ENCODE peak calls at places on chromosomes 13 and 19, in seven cellular contexts. J is IMR-90, K is kidney epithelial cell, U is breast epithelium, N is tibial nerve, D is brain microvascular endothelial cell, M is GM13977. E is an unnamed sample.

GRCh38 chr19:39405930-39406655 is 554 bp upstream of the ZFP36 start:
- DNase-seq in M (peak; percentile 76), N (no peak), D (no peak), J (no peak), U (no peak), K (no peak), E (no peak)

GRCh38 chr13:37263881-37264280 is 158.4 kb upstream of the CSNK1A1L start:
- DNase-seq in K (no peak), U (no peak), N (no peak), D (no peak), M (no peak), J (no peak), E (no peak)

GRCh38 chr13:43441464-43441863 is 345.3 kb downstream of the ENOX1 start:
- DNase-seq in U (no peak), J (no peak), N (no peak), M (no peak), D (no peak), K (no peak), E (no peak)

GRCh38 chr19:39542198-39542597 is 2.2 kb upstream of the EID2 start:
- DNase-seq in M (no peak), N (no peak), J (no peak), K (no peak), D (no peak), U (no peak), E (no peak)

GRCh38 chr13:95624020-95624419 is 20.5 kb downstream of the DZIP1 start:
- DNase-seq in M (peak; percentile 37), D (no peak), N (no peak), K (no peak), U (no peak), J (peak; percentile 64), E (peak; percentile 54)

GRCh38 chr13:80618777-80619176 is 277.9 kb upstream of the SPRY2 start:
- DNase-seq in D (no peak), J (no peak), K (no peak), U (no peak), M (no peak), N (no peak), E (no peak)

GRCh38 chr13:113009743-113010509 is 40.9 kb downstream of the MCF2L start:
- DNase-seq in J (no peak), U (no peak), M (peak; percentile 34), D (no peak), K (no peak), N (no peak), E (no peak)

GRCh38 chr19:15210323-15210774 is 9.6 kb upstream of the NOTCH3 start:
- DNase-seq in J (peak; percentile 59), U (no peak), K (no peak), D (peak; percentile 72), M (no peak), N (no peak), E (no peak)

GRCh38 chr13:107190065-107190464 is 622.1 kb upstream of the ARGLU1 start:
- DNase-seq in N (no peak), M (no peak), D (no peak), U (no peak), J (no peak), K (no peak), E (no peak)

GRCh38 chr13:36214163-36214921 is at the start of gene SOHLH2:
- DNase-seq in M (no peak), U (no peak), N (no peak), D (no peak), K (no peak), J (no peak), E (no peak)

GRCh38 chr13:100542546-100543156 is 45.9 kb downstream of the GGACT start:
- DNase-seq in N (no peak), J (peak; percentile 64), U (no peak), K (no peak), M (peak; percentile 79), D (peak; percentile 5), E (peak; percentile 71)

GRCh38 chr13:94061316-94061715 is 418.2 kb downstream of the DCT start:
- DNase-seq in U (no peak), K (no peak), D (peak; percentile 54), N (no peak), M (no peak), J (peak; percentile 79), E (peak; percentile 50)

GRCh38 chr13:28346136-28346535 is 148.8 kb downstream of the FLT1 start:
- DNase-seq in M (no peak), K (no peak), N (no peak), J (peak; percentile 38), D (no peak), U (no peak), E (no peak)

GRCh38 chr13:20714161-20714560 is 10.7 kb downstream of the IL17D start:
- DNase-seq in N (no peak), U (no peak), D (no peak), K (no peak), M (peak; percentile 9), J (no peak), E (peak; percentile 75)

GRCh38 chr19:10419200-10419645 is 1.1 kb upstream of the PDE4A start:
- DNase-seq in N (no peak), K (no peak), M (no peak), D (no peak), J (no peak), U (no peak), E (no peak)

GRCh38 chr19:597406-598315 is 8.0 kb downstream of the HCN2 start:
- DNase-seq in D (no peak), N (no peak), J (no peak), M (no peak), K (no peak), U (no peak), E (no peak)

GRCh38 chr19:56971230-56971629 is 130.7 kb upstream of the PEG3 start:
- DNase-seq in N (no peak), J (no peak), K (no peak), M (no peak), D (no peak), U (no peak), E (no peak)

GRCh38 chr13:40376867-40377266 is 289.6 kb downstream of the FOXO1 start:
- DNase-seq in K (no peak), U (no peak), J (no peak), N (no peak), M (no peak), D (no peak), E (no peak)

GRCh38 chr19:19530423-19530804 is 1.7 kb downstream of the YJEFN3 start:
- DNase-seq in D (no peak), M (no peak), J (peak; percentile 36), U (no peak), K (no peak), N (no peak), E (no peak)
- TF ChIP-seq CTCF in D (no peak), M (no peak), J (no peak), U (no peak), K (no peak), N (no peak), E (no peak)

GRCh38 chr13:108508263-108508662 is 121.1 kb upstream of the MYO16 start:
- DNase-seq in U (no peak), M (peak; percentile 26), N (no peak), D (peak; percentile 42), K (no peak), J (peak; percentile 29), E (peak; percentile 52)
- TF ChIP-seq CTCF in U (no peak), M (no peak), N (no peak), D (peak; percentile 79), K (peak; percentile 61), J (peak; percentile 51), E (peak; percentile 73)

GRCh38 chr19:42402376-42403116 is 12.4 kb upstream of the CNFN start:
- DNase-seq in N (no peak), J (no peak), D (no peak), U (no peak), M (no peak), K (no peak), E (no peak)
- TF ChIP-seq CTCF in N (no peak), J (no peak), D (no peak), U (no peak), M (no peak), K (no peak), E (no peak)

DNA sequence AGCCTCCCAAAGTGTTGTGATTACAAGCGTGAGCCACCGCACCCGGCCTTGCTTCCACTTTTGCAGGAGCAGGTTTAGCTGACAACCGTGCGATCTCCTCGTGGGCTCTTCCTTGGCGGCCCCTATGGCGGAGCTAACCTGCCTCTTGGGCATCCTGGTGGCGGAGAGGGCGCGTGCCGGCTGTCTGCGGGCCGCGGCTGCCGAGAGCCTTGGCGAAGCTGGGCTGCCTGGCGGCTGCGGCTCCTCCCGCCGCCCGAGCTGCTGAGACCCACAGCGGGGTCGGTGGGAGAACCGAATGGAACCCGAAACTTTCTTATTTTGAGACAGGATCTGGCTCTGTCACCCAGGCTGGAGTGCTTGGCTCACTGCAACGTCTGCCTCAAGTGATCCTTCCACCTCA is 55.7 kb downstream of the NLRP12 start:
- DNase-seq in M (no peak), K (no peak), U (no peak), N (no peak), J (no peak), D (no peak), E (no peak)
- TF ChIP-seq CTCF in M (no peak), K (no peak), U (no peak), N (no peak), J (no peak), D (no peak), E (no peak)

DNA sequence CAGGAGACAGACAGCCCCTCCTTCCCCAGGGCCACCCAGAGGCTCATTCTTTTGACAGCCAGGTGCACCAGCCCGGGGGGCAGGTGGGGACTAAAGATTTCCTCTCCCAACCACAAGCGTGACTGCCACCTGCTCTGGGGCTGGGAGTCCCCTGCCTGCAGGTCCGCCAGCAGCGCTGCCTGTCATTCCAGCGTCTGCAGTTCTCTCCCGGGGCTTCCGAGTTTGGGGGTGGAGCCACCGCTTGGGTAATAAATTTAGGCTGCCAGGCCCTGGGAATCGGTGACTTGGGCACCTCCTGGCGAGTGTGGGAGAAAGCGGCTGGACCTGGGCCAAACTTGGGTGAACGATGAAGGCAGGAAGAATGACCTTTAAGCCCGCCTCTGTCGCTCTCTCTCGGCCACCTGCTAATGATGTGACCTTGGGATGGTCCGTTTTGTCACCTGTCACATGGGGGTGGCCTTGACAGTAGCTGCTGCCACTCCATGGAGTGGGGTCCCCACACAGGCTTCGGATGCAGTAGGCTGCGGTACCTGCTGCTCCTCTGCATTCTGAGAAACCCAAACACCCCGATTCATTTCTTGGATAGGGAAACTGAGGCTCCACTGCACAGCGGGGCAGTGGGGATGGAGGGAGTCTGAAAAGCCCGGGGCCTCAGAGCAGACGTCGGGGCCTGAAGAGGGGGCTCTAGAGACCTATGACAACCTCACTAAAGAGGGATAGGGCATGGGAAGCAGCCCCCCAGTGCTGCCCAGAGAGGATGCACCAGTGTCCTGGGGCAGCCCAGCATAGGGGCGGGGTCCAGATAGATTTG is 12.8 kb downstream of the FUT6 start:
- DNase-seq in D (no peak), M (peak; percentile 54), J (no peak), N (no peak), U (peak; percentile 71), K (no peak), E (no peak)
- TF ChIP-seq CTCF in D (no peak), M (no peak), J (peak; percentile 15), N (no peak), U (no peak), K (peak; percentile 27), E (peak; percentile 7)

DNA sequence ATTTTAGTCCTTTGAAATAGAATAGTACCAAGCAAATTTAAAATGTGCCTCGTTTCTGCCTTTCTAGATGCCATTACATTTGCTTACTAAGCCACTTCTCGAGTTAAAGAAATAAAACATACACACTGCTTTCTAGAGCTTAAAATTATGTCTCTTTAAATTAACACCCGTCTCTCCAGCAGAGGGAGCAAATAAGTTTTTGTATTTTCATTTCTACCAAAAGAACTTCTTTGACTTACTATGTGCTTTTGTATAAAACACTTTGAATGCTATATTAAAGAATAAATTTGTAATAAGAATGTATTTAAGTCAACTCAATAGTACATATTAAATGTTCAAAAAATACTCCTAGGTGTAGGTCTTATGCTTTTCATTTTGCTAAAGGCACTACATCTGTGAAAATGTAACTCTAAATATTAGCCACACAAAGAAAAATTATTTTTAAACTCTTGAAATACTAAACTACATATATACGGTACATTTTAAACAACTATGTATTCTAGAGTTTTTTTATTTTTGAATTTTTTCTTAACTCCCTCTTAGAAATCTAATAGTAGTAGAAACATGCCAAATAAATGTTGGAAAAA is 269.3 kb upstream of the MIR17HG start:
- DNase-seq in M (peak; percentile 12), J (no peak), D (no peak), N (no peak), U (no peak), K (no peak), E (peak; percentile 22)
- TF ChIP-seq CTCF in M (peak; percentile 36), J (no peak), D (peak; percentile 31), N (peak; percentile 22), U (no peak), K (peak; percentile 28), E (peak; percentile 33)

E was measured in astrocyte of the spinal cord.